ENCODE peak calls at places on chromosome 6, in eight cellular contexts. R is gastrocnemius medialis, V is body of pancreas, J is adrenal gland, X is tibial nerve, F is hepatocyte, H is prostate gland, B is heart right ventricle. W is an unnamed sample. For H3K4me1, the result is how much of the 10 kb centered on the place peaks cover.

GRCh38 chr6:3902786-3903648 is 53.8 kb downstream of the FAM50B start:
- DNase-seq in R (peak), J (no peak), B (no peak), F (no peak), V (no peak), X (no peak), H (no peak), W (no peak)

GRCh38 chr6:136085370-136086115 is 164.6 kb downstream of the MTFR2 start:
- DNase-seq in R (no peak), F (no peak), V (no peak), B (no peak), X (no peak), H (no peak), J (no peak), W (no peak)

GRCh38 chr6:122069933-122070332 is 329.5 kb upstream of the HSF2 start:
- DNase-seq in J (no peak), H (no peak), R (no peak), B (no peak), V (peak), F (no peak), X (no peak), W (no peak)

GRCh38 chr6:108497883-108498282 is 62.8 kb upstream of the FOXO3 start:
- DNase-seq in B (peak), R (no peak), V (peak), X (no peak), F (peak), J (peak), H (no peak), W (no peak)

GRCh38 chr6:29632789-29633531 is at the start of gene GABBR1:
- DNase-seq in J (peak), F (peak), B (peak), V (peak), X (peak), H (peak), R (peak), W (peak)

GRCh38 chr6:35260642-35261570 is 1.4 kb downstream of the ZNF76 start:
- DNase-seq in H (no peak), J (no peak), V (no peak), X (no peak), F (no peak), B (no peak), R (no peak), W (no peak)

GRCh38 chr6:93272201-93272600 is 147.2 kb downstream of the EPHA7 start:
- DNase-seq in B (no peak), J (no peak), V (no peak), X (no peak), F (no peak), R (no peak), H (no peak), W (no peak)

GRCh38 chr6:13466304-13467215 is 20.8 kb downstream of the GFOD1 start:
- DNase-seq in F (no peak), J (no peak), V (no peak), B (no peak), X (no peak), R (no peak), H (no peak), W (no peak)

GRCh38 chr6:134358320-134358719 is 40.4 kb upstream of the SGK1 start:
- DNase-seq in B (no peak), H (no peak), J (no peak), V (no peak), F (peak), X (no peak), R (no peak), W (no peak)

GRCh38 chr6:97594834-97595233 is 311.8 kb upstream of the MMS22L start:
- DNase-seq in H (no peak), X (no peak), R (peak), J (no peak), B (peak), V (no peak), F (no peak), W (no peak)

GRCh38 chr6:13076575-13076974 is 251.8 kb downstream of the TBC1D7 start:
- DNase-seq in X (no peak), J (no peak), F (no peak), R (no peak), B (no peak), H (no peak), V (no peak), W (no peak)

GRCh38 chr6:90219168-90219985 is 77.3 kb downstream of the BACH2 start:
- DNase-seq in X (no peak), B (peak), R (peak), H (peak), V (peak), J (peak), F (peak), W (no peak)

GRCh38 chr6:76852776-76853175 is 610.5 kb downstream of the HTR1B start:
- DNase-seq in V (no peak), J (no peak), B (no peak), R (no peak), H (no peak), X (no peak), F (no peak), W (no peak)

GRCh38 chr6:36133912-36134311 is 3.6 kb downstream of the MAPK13 start:
- DNase-seq in H (no peak), R (no peak), B (no peak), F (no peak), X (no peak), V (no peak), J (no peak), W (no peak)

GRCh38 chr6:11432713-11433450 is 104.7 kb upstream of the TMEM170B start:
- DNase-seq in X (no peak), H (no peak), B (no peak), F (no peak), R (no peak), V (no peak), J (no peak), W (no peak)

DNA sequence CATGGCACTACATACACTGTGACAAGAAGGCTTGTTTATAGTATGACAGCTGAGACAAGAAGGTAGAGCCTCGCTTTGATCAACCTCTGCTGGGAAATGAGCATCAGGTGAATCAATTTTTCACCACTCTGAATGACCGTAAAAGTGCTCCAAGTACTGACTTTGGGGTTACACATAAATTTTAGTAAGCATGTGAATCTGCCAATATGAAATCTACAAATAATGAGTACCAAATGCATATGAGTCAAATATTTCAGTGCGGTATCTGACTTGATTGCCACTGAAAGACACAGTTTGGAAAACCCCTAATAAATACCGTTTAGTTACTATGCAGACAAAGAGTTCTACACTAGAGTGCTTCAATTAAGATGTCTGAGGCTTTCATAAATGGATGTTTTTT is 77.8 kb downstream of the ATG5 start:
- DNase-seq in X (no peak), R (no peak), B (no peak), J (no peak), F (no peak), H (no peak), V (no peak), W (no peak)
- TF ChIP-seq CTCF in X (no peak), R (no peak), B (no peak), J (no peak), F (no peak), H (no peak), V (no peak), W (no peak)

DNA sequence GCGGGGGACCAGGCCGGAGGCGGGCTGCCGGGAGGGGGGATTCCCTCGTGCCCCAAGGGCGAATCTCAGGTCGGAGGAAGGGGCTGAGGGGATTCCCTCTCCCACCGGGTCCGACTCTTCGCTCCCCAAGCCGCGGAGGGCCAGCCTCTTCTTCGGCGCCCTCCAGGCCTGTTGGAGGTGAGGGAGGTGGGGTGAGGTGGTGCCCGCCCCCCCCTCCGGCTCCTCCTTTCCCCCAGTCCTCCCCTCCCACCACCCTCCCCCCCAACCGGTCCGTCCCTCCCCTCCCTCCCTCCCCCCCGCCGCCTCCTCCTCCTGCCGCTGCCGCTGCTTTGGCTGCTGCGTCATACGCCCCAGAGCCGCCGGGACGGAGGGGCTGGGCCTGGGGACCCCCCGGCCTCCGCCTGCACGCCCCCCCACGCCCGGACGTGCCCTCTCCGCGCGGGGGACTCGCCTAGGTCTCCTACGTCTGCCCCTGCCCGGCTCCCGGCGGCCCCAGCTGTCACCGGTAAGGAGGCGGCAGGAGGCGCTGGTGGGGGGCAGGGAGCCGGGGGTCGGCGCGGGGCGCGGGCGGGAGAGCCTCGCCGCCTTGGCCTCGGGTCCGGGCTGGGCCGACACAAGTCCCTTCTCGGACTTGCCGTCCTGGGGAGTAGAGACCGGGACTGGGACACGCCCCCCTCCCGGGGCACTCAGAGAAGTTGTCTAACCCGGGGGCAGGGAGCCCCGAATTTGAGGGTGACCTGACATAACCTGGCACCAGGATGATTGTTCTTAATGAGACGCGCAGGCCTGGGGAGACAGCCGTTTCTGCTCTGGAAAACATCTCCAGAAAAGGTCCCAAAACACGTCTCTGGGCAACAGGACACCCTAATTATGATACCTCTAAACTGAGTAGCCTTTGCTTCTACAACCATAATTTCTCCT is at the start of gene PHF1:
- DNase-seq in F (peak), R (no peak), X (no peak), J (no peak), B (peak), V (peak), H (peak), W (no peak)
- H3K4me1 ChIP-seq in F (under half), R (under half), X (under half), J (under half), B (under half), V (under half), H (under half), W (under half)

GRCh38 chr6:7087066-7087465 is 20.7 kb upstream of the RREB1 start:
- DNase-seq in H (no peak), R (no peak), X (no peak), B (no peak), V (no peak), F (no peak), J (no peak), W (no peak)

GRCh38 chr6:7085911-7086310 is 21.9 kb upstream of the RREB1 start:
- DNase-seq in V (peak), X (no peak), F (no peak), J (peak), B (peak), R (peak), H (no peak), W (no peak)

GRCh38 chr6:7086488-7086887 is 21.3 kb upstream of the RREB1 start:
- DNase-seq in R (peak), X (no peak), V (peak), B (peak), H (no peak), J (no peak), F (no peak), W (no peak)

GRCh38 chr6:7088076-7088742 is 19.6 kb upstream of the RREB1 start:
- DNase-seq in B (no peak), H (no peak), R (no peak), V (no peak), X (no peak), J (no peak), F (no peak), W (no peak)

GRCh38 chr6:7087491-7087979 is 20.2 kb upstream of the RREB1 start:
- DNase-seq in X (no peak), V (no peak), J (no peak), R (no peak), B (no peak), H (no peak), F (peak), W (no peak)
- H3K4me3 ChIP-seq in X (no peak), V (no peak), J (no peak), R (peak), B (peak), H (no peak), F (no peak), W (no peak)

GRCh38 chr6:113854531-113855499 is 2.3 kb upstream of the MARCKS start:
- DNase-seq in X (peak), H (peak), V (peak), B (peak), J (peak), F (peak), R (peak), W (peak)
- TF ChIP-seq CTCF in X (peak), H (no peak), V (peak), B (peak), J (no peak), F (peak), R (no peak), W (peak)